ENCODE peak calls at places on chromosomes 16 and 17, in four cellular contexts. J is tibial artery, C is astrocyte of the spinal cord, Q is brain microvascular endothelial cell. O is an unnamed sample.
A peak's percentile ranks its signal among the peaks of the same experiment; 100 is the strongest.

GRCh38 chr17:34582901-34583245 is 3.5 kb downstream of the TMEM132E start:
- DNase-seq in Q (no peak), J (no peak), C (no peak), O (no peak)

GRCh38 chr17:78890111-78890897 is 12.7 kb downstream of the CEP295NL start:
- DNase-seq in J (peak; percentile 74), C (no peak), Q (no peak), O (no peak)

GRCh38 chr17:2484876-2485275 is 26.8 kb downstream of the METTL16 start:
- DNase-seq in C (no peak), Q (no peak), J (no peak), O (no peak)

GRCh38 chr17:19238167-19238505 is 970 bp downstream of the EPN2 start:
- DNase-seq in C (no peak), Q (no peak), J (peak; percentile 32), O (peak; percentile 21)

GRCh38 chr17:43661699-43662431 is at the start of gene MEOX1:
- DNase-seq in J (no peak), Q (peak; percentile 37), C (peak; percentile 68), O (no peak)

GRCh38 chr16:79361132-79361751 is 239.3 kb downstream of the MAF start:
- DNase-seq in C (no peak), Q (no peak), J (no peak), O (no peak)

GRCh38 chr16:18958621-18959578 is 24.8 kb upstream of the TMC7 start:
- DNase-seq in C (peak; percentile 7), Q (no peak), J (no peak), O (no peak)

GRCh38 chr17:78759203-78759968 is 22.7 kb downstream of the CYTH1 start:
- DNase-seq in C (peak; percentile 82), Q (peak; percentile 70), J (peak; percentile 51), O (no peak)

GRCh38 chr16:57480754-57481230 is 5.5 kb downstream of the DOK4 start:
- DNase-seq in Q (no peak), J (no peak), C (no peak), O (no peak)

GRCh38 chr17:18039535-18040286 is 503 bp downstream of the GID4 start:
- DNase-seq in C (no peak), J (peak; percentile 50), Q (no peak), O (no peak)

GRCh38 chr16:23514381-23515152 is 4.3 kb upstream of the GGA2 start:
- DNase-seq in Q (no peak), J (no peak), C (no peak), O (no peak)

GRCh38 chr16:47057631-47057996 is 84.1 kb upstream of the DNAJA2 start:
- DNase-seq in J (no peak), Q (no peak), C (no peak), O (no peak)

GRCh38 chr17:50938821-50939541 is 72.8 kb upstream of the TOB1 start:
- DNase-seq in Q (no peak), C (no peak), J (no peak), O (no peak)

GRCh38 chr16:64416232-64417010 is 705.4 kb downstream of the CDH11 start:
- DNase-seq in Q (peak; percentile 67), J (no peak), C (peak; percentile 85), O (no peak)

GRCh38 chr17:49640556-49640955 is 37.3 kb downstream of the SPOP start:
- DNase-seq in C (no peak), Q (no peak), J (no peak), O (no peak)

GRCh38 chr17:66397486-66397885 is 95.1 kb downstream of the PRKCA start:
- DNase-seq in J (no peak), Q (no peak), C (no peak), O (no peak)

GRCh38 chr16:47888142-47888541 is 267.7 kb downstream of the ABCC12 start:
- DNase-seq in Q (peak; percentile 48), C (peak; percentile 54), J (no peak), O (no peak)

GRCh38 chr17:51846561-51846960 is 312.0 kb downstream of the CA10 start:
- DNase-seq in C (no peak), Q (no peak), J (no peak), O (no peak)

GRCh38 chr17:16623282-16623681 is 30.4 kb downstream of the ZNF624 start:
- DNase-seq in C (no peak), J (no peak), Q (no peak), O (no peak)

GRCh38 chr17:73011016-73011486 is 81.4 kb downstream of the SLC39A11 start:
- DNase-seq in Q (no peak), C (no peak), J (no peak), O (no peak)

GRCh38 chr17:81870978-81871386 is at the start of gene ARHGDIA:
- DNase-seq in J (no peak), Q (no peak), C (no peak), O (no peak)

GRCh38 chr17:81868674-81869220 is 2.4 kb downstream of the ARHGDIA start:
- DNase-seq in J (no peak), Q (peak; percentile 79), C (peak; percentile 82), O (no peak)

GRCh38 chr17:81870155-81870977 is 771 bp downstream of the ARHGDIA start:
- DNase-seq in C (peak; percentile 58), J (no peak), Q (peak; percentile 40), O (peak; percentile 42)

GRCh38 chr17:81869221-81870154 is 1.6 kb downstream of the ARHGDIA start:
- DNase-seq in J (no peak), Q (peak; percentile 9), C (no peak), O (no peak)

GRCh38 chr17:81871387-81872120 is 417 bp upstream of the ARHGDIA start:
- DNase-seq in J (peak; percentile 93), C (peak; percentile 85), Q (peak; percentile 68), O (peak; percentile 86)
- TF ChIP-seq CTCF in J (peak; percentile 26), C (peak; percentile 18), Q (peak; percentile 3), O (no peak)

GRCh38 chr17:81295031-81295677 is at the start of gene SLC38A10:
- DNase-seq in J (peak; percentile 91), Q (peak; percentile 62), C (peak; percentile 79), O (peak; percentile 84)
- TF ChIP-seq CTCF in J (peak; percentile 6), Q (peak; percentile 14), C (peak; percentile 7), O (no peak)

GRCh38 chr16:1765826-1766225 is 5.5 kb downstream of the NME3 start:
- DNase-seq in C (no peak), J (no peak), Q (no peak), O (no peak)

GRCh38 chr16:1762879-1763520 is 8.3 kb downstream of the NME3 start:
- DNase-seq in C (no peak), Q (no peak), J (no peak), O (no peak)

GRCh38 chr16:1762196-1762878 is 9.0 kb downstream of the NME3 start:
- DNase-seq in Q (no peak), C (no peak), J (no peak), O (no peak)

GRCh38 chr16:1764971-1765370 is 6.4 kb downstream of the NME3 start:
- DNase-seq in J (no peak), C (no peak), Q (no peak), O (no peak)

GRCh38 chr16:1763521-1764511 is 7.5 kb downstream of the NME3 start:
- DNase-seq in C (peak; percentile 45), J (no peak), Q (no peak), O (no peak)
- TF ChIP-seq CTCF in C (peak; percentile 66), J (no peak), Q (peak; percentile 76), O (no peak)

GRCh38 chr16:17565605-17566004 is 94.8 kb upstream of the XYLT1 start:
- DNase-seq in Q (no peak), J (no peak), C (no peak), O (no peak)
- TF ChIP-seq CTCF in Q (no peak), J (no peak), C (no peak), O (no peak)

DNA sequence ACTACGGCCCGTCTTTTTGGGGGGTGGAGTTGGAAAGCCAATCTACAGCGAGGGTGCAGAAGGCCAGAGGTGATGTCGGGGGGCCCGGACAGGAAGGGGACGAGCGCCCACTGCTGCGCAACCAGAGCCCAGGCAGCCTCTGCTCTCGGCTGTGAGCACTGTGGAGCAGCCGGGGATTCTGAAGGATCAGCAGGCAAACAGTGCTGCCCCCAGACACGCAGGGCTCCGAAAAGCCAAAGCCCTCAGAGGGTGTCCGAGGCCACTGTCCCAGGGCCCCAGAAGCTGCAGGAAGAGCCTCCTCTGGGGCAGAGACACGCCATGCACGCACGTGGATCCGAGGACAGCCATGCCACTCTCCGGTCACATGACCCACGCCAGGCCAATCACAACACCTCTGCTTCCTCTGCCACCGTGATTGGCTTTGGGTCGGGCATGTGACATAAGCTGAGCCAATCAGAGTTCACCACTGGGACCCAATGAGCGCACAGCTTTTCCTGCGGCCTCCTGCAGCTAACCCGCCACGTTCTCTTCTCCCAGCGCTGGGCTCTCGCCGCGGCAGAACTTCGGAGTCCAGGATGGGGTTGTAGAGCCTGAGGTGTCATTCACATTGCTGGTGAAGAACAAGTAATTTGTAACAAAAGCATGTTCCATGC is 40.7 kb downstream of the ACTG1 start:
- DNase-seq in Q (peak; percentile 94), J (peak; percentile 94), C (peak; percentile 74), O (no peak)
- TF ChIP-seq CTCF in Q (peak; percentile 34), J (peak; percentile 70), C (peak; percentile 27), O (no peak)

DNA sequence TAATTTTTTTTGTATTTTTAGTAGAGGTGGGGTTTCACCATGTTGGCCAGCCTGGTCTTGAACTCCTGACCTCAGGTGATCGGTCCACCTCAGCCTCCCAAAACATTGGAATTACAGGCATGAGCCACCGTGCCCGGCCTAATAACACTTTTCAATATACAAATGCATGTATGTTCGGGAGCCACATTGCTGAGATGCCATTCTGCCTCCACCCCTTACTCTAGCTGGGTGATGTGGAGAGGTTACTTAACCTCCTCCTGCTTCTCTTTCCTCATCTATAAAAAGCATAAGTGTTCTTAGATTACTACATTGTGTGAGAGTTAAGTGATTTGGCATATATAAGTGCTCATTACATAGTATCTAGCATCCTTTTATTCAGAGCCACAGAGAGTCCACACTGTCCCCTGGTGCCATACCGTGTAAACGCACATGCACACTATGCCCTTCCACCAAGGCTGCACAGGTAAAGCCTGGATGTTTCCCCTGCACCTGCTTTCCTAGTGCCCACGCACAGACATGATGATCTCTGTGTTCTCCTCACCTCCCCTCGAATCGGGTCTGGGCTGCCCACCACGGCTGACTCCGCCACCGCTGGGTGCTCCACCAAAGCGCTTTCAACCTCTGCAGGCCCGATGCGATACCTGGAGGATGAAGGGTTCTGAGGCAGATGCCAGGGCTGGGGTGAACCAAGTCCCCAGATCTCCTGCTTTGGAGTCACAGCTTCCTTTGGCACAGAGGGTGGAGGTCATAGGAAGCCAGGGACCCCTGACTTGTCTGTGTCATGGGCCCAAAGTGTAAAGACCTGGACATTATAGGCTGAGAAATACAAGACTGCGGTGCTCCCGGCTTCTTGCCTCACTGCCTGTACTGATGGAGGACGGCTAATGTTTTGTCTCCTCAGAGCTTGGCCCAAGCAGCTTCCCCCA is 49.0 kb upstream of the ACSM2B start:
- DNase-seq in Q (no peak), J (no peak), C (no peak), O (no peak)
- TF ChIP-seq CTCF in Q (no peak), J (no peak), C (no peak), O (no peak)

DNA sequence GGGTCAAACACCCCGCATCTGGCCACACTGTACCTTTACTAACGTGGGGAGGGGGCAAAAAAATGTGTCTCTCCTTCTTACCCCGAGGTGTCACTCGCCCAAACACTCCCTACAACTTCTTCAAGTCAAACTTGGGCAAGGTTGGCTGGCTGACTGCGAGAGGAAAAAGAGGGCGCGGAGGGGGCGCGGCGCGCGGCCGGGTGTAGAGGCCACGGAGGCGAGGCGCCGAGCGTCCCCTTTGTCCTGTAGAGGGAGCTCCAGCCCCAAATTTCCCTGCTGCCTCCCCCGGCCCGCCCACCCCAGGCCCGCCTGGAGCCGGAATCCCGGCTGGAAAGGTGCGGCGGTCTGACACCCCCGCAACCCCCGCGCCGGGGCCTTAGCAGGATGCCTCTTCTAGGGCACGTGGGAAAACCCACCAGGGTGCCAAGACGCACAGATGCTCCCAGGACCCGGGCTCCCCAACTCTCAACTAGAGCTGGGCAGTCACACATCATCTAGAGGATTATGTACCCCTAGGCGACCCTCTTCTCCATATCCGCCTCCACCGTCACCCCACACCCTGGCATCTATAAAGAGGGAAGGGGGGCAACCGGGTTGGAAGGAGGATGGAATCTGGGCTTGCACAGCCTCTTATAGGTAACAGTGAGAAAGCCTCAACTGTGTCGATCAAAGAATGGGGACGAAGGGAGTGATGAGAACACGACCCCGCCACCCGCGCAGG is 4.2 kb downstream of the IRX3 start:
- DNase-seq in C (peak; percentile 20), Q (no peak), J (no peak), O (no peak)
- TF ChIP-seq CTCF in C (peak; percentile 58), Q (peak; percentile 67), J (peak; percentile 34), O (no peak)